ENCODE peak calls at places on chromosome 11, in four cellular contexts. E is Peyer's patch, Z is H9, R is IMR-90. A is an unnamed sample.

GRCh38 chr11:120197977-120198376 is 12.9 kb upstream of the OAF start:
- DNase-seq in E (no peak), Z (no peak), R (no peak), A (no peak)

GRCh38 chr11:48005878-48006277 is 25.5 kb downstream of the PTPRJ start:
- DNase-seq in E (no peak), Z (no peak), R (no peak), A (no peak)

GRCh38 chr11:45856044-45856468 is 8.8 kb downstream of the CRY2 start:
- DNase-seq in E (no peak), Z (no peak), R (peak; percentile 43), A (no peak)

GRCh38 chr11:126313826-126314225 is 10.0 kb downstream of the DCPS start:
- DNase-seq in E (no peak), Z (no peak), R (no peak), A (no peak)

GRCh38 chr11:94175545-94175944 is 46.9 kb downstream of the PANX1 start:
- DNase-seq in E (no peak), Z (no peak), R (peak; percentile 86), A (no peak)

GRCh38 chr11:132627981-132628380 is 904.3 kb downstream of the OPCML start:
- DNase-seq in E (no peak), Z (no peak), R (no peak), A (no peak)

GRCh38 chr11:125591659-125592304 is 870 bp upstream of the STT3A start:
- DNase-seq in E (peak; percentile 63), Z (peak; percentile 41), R (peak; percentile 13), A (peak; percentile 70)

GRCh38 chr11:115901069-115901468 is 396.9 kb upstream of the CADM1 start:
- DNase-seq in E (no peak), Z (no peak), R (no peak), A (no peak)

GRCh38 chr11:18011633-18012313 is 1.1 kb downstream of the SERGEF start:
- DNase-seq in E (no peak), Z (no peak), R (no peak), A (no peak)

GRCh38 chr11:44192015-44192380 is 96.5 kb downstream of the EXT2 start:
- DNase-seq in E (no peak), Z (no peak), R (no peak), A (no peak)

GRCh38 chr11:78560826-78561484 is 13.7 kb downstream of the NARS2 start:
- DNase-seq in E (no peak), Z (no peak), R (no peak), A (no peak)

GRCh38 chr11:94968334-94968958 is 4.9 kb downstream of the CWC15 start:
- DNase-seq in E (no peak), Z (no peak), R (peak; percentile 60), A (no peak)

GRCh38 chr11:80144932-80145612 is 704.2 kb upstream of the TENM4 start:
- DNase-seq in E (no peak), Z (no peak), R (no peak), A (no peak)

GRCh38 chr11:128456566-128457268 is 130.6 kb downstream of the ETS1 start:
- DNase-seq in E (no peak), Z (no peak), R (no peak), A (no peak)

GRCh38 chr11:112024178-112024777 is 930 bp upstream of the DLAT start:
- DNase-seq in E (no peak), Z (no peak), R (no peak), A (peak; percentile 49)

GRCh38 chr11:64660706-64661105 is 62.3 kb downstream of the NRXN2 start:
- DNase-seq in E (no peak), Z (no peak), R (no peak), A (no peak)

GRCh38 chr11:64660205-64660604 is 62.8 kb downstream of the NRXN2 start:
- DNase-seq in E (no peak), Z (no peak), R (no peak), A (no peak)

GRCh38 chr11:64661146-64661545 is 61.9 kb downstream of the NRXN2 start:
- DNase-seq in E (no peak), Z (no peak), R (peak; percentile 62), A (no peak)

GRCh38 chr11:64661622-64662021 is 61.4 kb downstream of the NRXN2 start:
- DNase-seq in E (no peak), Z (no peak), R (no peak), A (no peak)

DNA sequence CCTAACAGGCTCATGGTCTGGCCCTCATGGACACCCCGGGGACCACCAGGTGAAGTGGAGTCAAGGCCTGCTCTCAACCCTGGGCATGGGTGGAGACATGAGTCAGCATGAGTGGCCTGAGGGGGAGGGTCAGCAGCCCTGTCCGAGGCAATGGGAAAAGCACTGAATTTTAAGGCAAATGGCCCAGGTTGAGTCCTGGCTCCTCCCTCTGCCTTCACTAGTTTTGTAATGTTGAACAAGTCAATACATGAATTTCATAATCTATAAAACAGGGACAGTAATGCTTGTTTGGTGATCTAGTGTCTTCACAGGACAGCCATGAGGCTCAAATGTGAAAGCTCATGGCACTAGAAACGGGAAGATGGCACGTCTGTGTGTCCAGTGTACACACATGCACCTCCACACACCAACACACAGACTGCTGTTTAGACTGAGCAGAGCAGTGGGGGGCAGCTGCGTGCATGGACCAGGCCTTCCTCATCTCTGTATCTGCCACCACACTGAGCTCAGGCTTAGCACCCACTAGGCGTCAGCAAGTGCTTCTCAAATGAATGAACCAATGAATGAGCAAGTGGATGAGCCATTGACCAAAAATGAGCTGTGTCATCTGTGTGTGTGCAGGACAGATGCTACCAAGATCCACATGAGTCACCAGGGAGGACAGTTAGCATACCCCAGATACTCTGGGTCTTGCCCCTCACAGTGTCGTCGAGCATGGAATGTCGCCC is 63.4 kb downstream of the NRXN2 start:
- DNase-seq in E (no peak), Z (no peak), R (peak; percentile 93), A (no peak)
- TF ChIP-seq CTCF in E (no peak), Z (no peak), R (peak; percentile 13), A (no peak)

GRCh38 chr11:134069426-134069921 is 602 bp downstream of the JAM3 start:
- DNase-seq in E (peak; percentile 46), Z (no peak), R (peak; percentile 31), A (no peak)
- H3K27me3 ChIP-seq in E (no peaks in the 10 kb centered on the region), Z (no peaks in the 10 kb centered on the region), R (peaks cover 6% of the 10 kb centered on the region), A (no peaks in the 10 kb centered on the region)

GRCh38 chr11:12942157-12942556 is 67.0 kb upstream of the RASSF10 start:
- DNase-seq in E (no peak), Z (no peak), R (no peak), A (no peak)
- TF ChIP-seq CTCF in E (no peak), Z (peak; percentile 39), R (no peak), A (no peak)

GRCh38 chr11:117510646-117511045 is 183.0 kb downstream of the CEP164 start:
- DNase-seq in E (no peak), Z (no peak), R (no peak), A (no peak)

GRCh38 chr11:117511483-117511934 is 183.9 kb downstream of the CEP164 start:
- DNase-seq in E (no peak), Z (no peak), R (no peak), A (no peak)

GRCh38 chr11:117506856-117507425 is 179.3 kb downstream of the CEP164 start:
- DNase-seq in E (no peak), Z (no peak), R (no peak), A (no peak)

GRCh38 chr11:117511981-117512448 is 184.4 kb downstream of the CEP164 start:
- DNase-seq in E (peak; percentile 54), Z (no peak), R (no peak), A (no peak)

DNA sequence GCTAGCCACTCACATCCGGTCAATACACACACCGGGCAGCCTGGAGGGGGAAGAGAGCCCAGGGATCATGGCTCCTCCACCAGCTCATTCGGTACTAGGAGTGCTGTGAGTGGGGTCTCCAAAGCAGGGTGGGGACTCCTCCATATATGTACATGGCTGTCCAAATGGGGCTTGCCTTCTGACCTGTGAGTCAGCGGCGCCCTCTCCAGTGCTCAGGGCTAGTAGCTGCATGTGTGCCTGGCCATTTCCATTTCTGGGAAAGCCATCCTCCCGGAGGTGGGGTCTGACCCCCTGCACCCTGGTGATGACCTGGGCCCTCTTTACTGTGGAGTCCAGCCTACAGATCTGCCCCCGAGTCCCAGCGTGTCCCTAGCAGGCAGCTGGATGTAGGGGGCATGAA is 181.9 kb downstream of the CEP164 start:
- DNase-seq in E (no peak), Z (no peak), R (no peak), A (no peak)
- H3K27me3 ChIP-seq in E (no peaks in the 10 kb centered on the region), Z (no peaks in the 10 kb centered on the region), R (peaks cover 34% of the 10 kb centered on the region), A (peaks cover 1% of the 10 kb centered on the region)

GRCh38 chr11:61739413-61739812 is 13.0 kb upstream of the MYRF start:
- DNase-seq in E (no peak), Z (no peak), R (no peak), A (no peak)

GRCh38 chr11:61737131-61737530 is 15.3 kb upstream of the MYRF start:
- DNase-seq in E (no peak), Z (no peak), R (no peak), A (no peak)

GRCh38 chr11:61736310-61736709 is 16.1 kb upstream of the MYRF start:
- DNase-seq in E (no peak), Z (no peak), R (no peak), A (no peak)

GRCh38 chr11:61738776-61739175 is 13.7 kb upstream of the MYRF start:
- DNase-seq in E (no peak), Z (no peak), R (no peak), A (no peak)

DNA sequence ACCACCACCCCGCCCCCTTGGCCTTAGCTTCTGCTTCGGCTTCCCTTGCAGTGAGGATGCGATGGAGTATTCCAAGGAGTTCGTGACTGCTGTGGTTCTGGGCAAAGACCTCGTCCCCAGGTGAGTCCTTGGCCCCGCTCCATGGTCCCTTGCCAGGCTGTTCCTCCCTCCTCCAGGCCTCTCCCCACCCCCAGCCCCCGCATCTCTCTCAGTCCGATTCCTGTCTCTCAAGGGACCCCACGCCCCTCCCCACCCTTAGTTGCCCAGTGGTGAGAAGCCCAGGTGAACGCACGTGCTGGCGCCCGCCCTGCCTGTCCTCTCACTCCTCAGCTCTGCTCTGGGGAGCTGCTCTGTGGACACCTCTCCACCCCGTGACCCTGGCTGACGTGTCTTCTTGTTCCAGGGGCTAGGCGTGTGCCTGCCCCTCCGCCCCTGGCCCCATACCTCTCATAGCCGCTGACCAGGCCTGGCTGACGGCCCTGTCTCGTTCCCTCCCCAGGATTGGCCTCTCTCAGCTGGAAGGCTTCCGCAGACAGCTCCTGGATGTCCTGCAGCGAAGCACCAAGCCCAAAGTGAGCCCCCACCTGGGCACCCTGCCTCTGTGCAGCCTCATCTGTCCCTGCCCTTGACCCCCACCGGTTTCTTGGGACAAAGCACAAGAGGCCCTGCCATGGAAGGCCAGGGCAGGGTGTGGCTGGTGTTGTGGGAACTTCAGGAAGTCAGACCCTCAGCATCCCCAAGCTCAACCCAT is 14.6 kb upstream of the MYRF start:
- DNase-seq in E (no peak), Z (peak; percentile 55), R (no peak), A (no peak)
- TF ChIP-seq CTCF in E (no peak), Z (peak; percentile 34), R (no peak), A (no peak)

GRCh38 chr11:1650034-1650917 is 20.7 kb downstream of the KRTAP5-5 start:
- DNase-seq in E (no peak), Z (no peak), R (no peak), A (no peak)
- H3K27me3 ChIP-seq in E (no peaks in the 10 kb centered on the region), Z (no peaks in the 10 kb centered on the region), R (peaks cover 44% of the 10 kb centered on the region), A (peaks cover 2% of the 10 kb centered on the region)